ENCODE peak calls at places on chromosomes 5 and 9, in five cellular contexts. C is heart left ventricle, Q is HCT116, T is GM23338, E is hepatocyte. J is an unnamed sample. For H3K36me3 and H3K27me3, the result is how much of the 10 kb centered on the place peaks cover.

GRCh38 chr9:4987996-4988421 is 2.9 kb downstream of the JAK2 start:
- DNase-seq in T (peak), C (no peak), Q (peak), E (peak), J (no peak)

GRCh38 chr9:136293476-136294077 is 10.3 kb downstream of the CCDC187 start:
- DNase-seq in C (no peak), E (no peak), Q (no peak), T (no peak), J (no peak)

GRCh38 chr5:43769576-43770352 is 166.8 kb downstream of the NNT start:
- DNase-seq in Q (no peak), E (peak), C (no peak), T (no peak), J (peak)

GRCh38 chr9:125649315-125649714 is 57.7 kb downstream of the MAPKAP1 start:
- DNase-seq in E (no peak), Q (peak), C (no peak), T (no peak), J (no peak)

GRCh38 chr9:137380606-137381005 is 42.4 kb downstream of the EXD3 start:
- DNase-seq in E (no peak), Q (no peak), T (no peak), C (no peak), J (no peak)

GRCh38 chr9:115992834-115993233 is 160.8 kb upstream of the PAPPA start:
- DNase-seq in Q (no peak), E (no peak), T (peak), C (no peak), J (no peak)

GRCh38 chr5:9516591-9516990 is 29.3 kb downstream of the SEMA5A start:
- DNase-seq in Q (no peak), C (no peak), E (no peak), T (peak), J (no peak)

GRCh38 chr9:69380301-69380700 is 55.3 kb downstream of the ENTREP1 start:
- DNase-seq in E (no peak), T (no peak), Q (no peak), C (no peak), J (no peak)

GRCh38 chr5:136033848-136034247 is 5.1 kb downstream of the TGFBI start:
- DNase-seq in C (no peak), Q (no peak), E (no peak), T (no peak), J (no peak)

GRCh38 chr5:136232316-136232715 is 39.4 kb upstream of the SMIM32 start:
- DNase-seq in T (no peak), Q (no peak), C (no peak), E (no peak), J (no peak)

GRCh38 chr9:132237481-132237880 is 75.6 kb downstream of the NTNG2 start:
- DNase-seq in T (no peak), Q (no peak), E (no peak), C (no peak), J (no peak)

GRCh38 chr9:135021393-135021789 is 66.1 kb upstream of the OLFM1 start:
- DNase-seq in Q (no peak), C (no peak), E (no peak), T (no peak), J (no peak)

GRCh38 chr9:117247271-117247670 is 167.6 kb downstream of the ASTN2 start:
- DNase-seq in C (no peak), E (peak), T (peak), Q (no peak), J (no peak)

GRCh38 chr5:132211787-132212186 is 15.9 kb downstream of the P4HA2 start:
- DNase-seq in Q (no peak), T (peak), C (no peak), E (no peak), J (no peak)

GRCh38 chr5:119583684-119584083 is 45.7 kb upstream of the FAM170A start:
- DNase-seq in Q (no peak), T (no peak), E (no peak), C (no peak), J (no peak)

GRCh38 chr9:128902351-128903078 is 18.3 kb upstream of the PHYHD1 start:
- DNase-seq in C (peak), E (no peak), T (no peak), Q (no peak), J (no peak)

GRCh38 chr9:36245906-36246305 is 12.3 kb downstream of the GNE start:
- DNase-seq in C (no peak), T (no peak), E (no peak), Q (no peak), J (no peak)

GRCh38 chr9:4220361-4220760 is 79.5 kb downstream of the GLIS3 start:
- DNase-seq in Q (no peak), C (no peak), T (no peak), E (no peak), J (no peak)

GRCh38 chr5:59007460-59008063 is 424.7 kb downstream of the RAB3C start:
- DNase-seq in E (no peak), T (peak), C (no peak), Q (peak), J (no peak)

GRCh38 chr5:7330141-7330712 is 65.7 kb upstream of the ADCY2 start:
- DNase-seq in T (no peak), E (no peak), Q (no peak), C (no peak), J (no peak)

GRCh38 chr9:16023466-16023865 is 470.6 kb downstream of the CCDC171 start:
- DNase-seq in Q (no peak), E (no peak), T (no peak), C (no peak), J (no peak)

GRCh38 chr5:142115937-142116614 is 7.5 kb downstream of the NDFIP1 start:
- DNase-seq in Q (no peak), T (no peak), C (no peak), E (no peak), J (no peak)

GRCh38 chr5:141328231-141328630 is 2.1 kb upstream of the PCDHGA1 start:
- DNase-seq in Q (no peak), E (no peak), C (no peak), T (no peak), J (no peak)

GRCh38 chr9:5112109-5112592 is 73.3 kb downstream of the INSL6 start:
- DNase-seq in T (no peak), C (no peak), E (no peak), Q (no peak), J (no peak)

GRCh38 chr5:98540056-98540455 is 233.4 kb upstream of the RGMB start:
- DNase-seq in T (no peak), C (no peak), E (no peak), Q (no peak), J (no peak)

GRCh38 chr5:64939772-64940510 is 171.2 kb downstream of the CWC27 start:
- DNase-seq in Q (no peak), C (no peak), T (peak), E (peak), J (no peak)

GRCh38 chr5:159894149-159894720 is 22.0 kb upstream of the ADRA1B start:
- DNase-seq in E (no peak), Q (no peak), C (no peak), T (no peak), J (peak)

GRCh38 chr5:167081561-167081960 is 1209.9 kb upstream of the WWC1 start:
- DNase-seq in Q (no peak), C (no peak), E (no peak), T (no peak), J (no peak)

GRCh38 chr9:114238919-114239879 is 83.7 kb upstream of the ORM1 start:
- DNase-seq in E (peak), T (peak), Q (no peak), C (no peak), J (peak)

GRCh38 chr5:150182774-150183173 is 7.1 kb upstream of the SLC6A7 start:
- DNase-seq in T (no peak), Q (no peak), C (no peak), E (no peak), J (no peak)

GRCh38 chr5:113197456-113198200 is 221.0 kb downstream of the DCP2 start:
- DNase-seq in T (no peak), E (no peak), C (no peak), Q (no peak), J (no peak)

GRCh38 chr9:72442212-72442607 is 77.2 kb upstream of the ZFAND5 start:
- DNase-seq in Q (peak), C (no peak), E (peak), T (peak), J (peak)

GRCh38 chr5:179724163-179724562 is 8.5 kb upstream of the MAML1 start:
- DNase-seq in C (no peak), Q (no peak), E (no peak), T (no peak), J (no peak)

DNA sequence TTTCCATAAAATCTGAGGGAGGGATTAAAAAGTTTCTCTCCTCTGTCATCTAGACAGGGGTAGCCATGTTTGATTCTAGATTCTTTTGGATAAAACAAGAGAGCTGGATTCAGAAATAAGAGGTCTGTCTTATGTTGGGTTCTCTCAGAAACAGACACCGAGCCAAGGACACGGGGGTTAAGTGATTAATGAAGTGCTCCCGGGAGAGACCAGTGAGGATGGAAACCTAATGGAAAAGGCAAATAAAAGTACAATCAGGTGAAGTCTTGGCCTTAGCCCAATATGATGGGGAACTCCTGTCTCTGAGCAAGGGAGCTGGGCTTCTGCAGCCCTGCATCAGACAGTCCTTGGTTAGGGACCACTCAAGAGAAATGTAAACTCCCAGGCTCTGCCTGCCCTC is 308.8 kb upstream of the PANK3 start:
- DNase-seq in T (no peak), C (no peak), Q (no peak), E (no peak), J (no peak)
- TF ChIP-seq CTCF in T (no peak), C (no peak), Q (no peak), E (no peak), J (no peak)

GRCh38 chr9:2824564-2824963 is 19.3 kb downstream of the PUM3 start:
- DNase-seq in C (no peak), Q (no peak), T (peak), E (no peak), J (no peak)
- H3K36me3 ChIP-seq in C (under half), Q (under half), T (under half), E (under half), J (under half)

GRCh38 chr9:123972618-123973017 is 39.0 kb upstream of the LHX2 start:
- DNase-seq in E (no peak), C (no peak), Q (no peak), T (no peak), J (no peak)
- H3K27me3 ChIP-seq in E (under half), C (under half), Q (under half), T (under half), J (under half)

GRCh38 chr9:71249729-71250317 is 128.4 kb upstream of the TRPM3 start:
- DNase-seq in C (no peak), T (peak), Q (peak), E (peak), J (peak)
- TF ChIP-seq CTCF in C (peak), T (peak), Q (peak), E (peak), J (peak)

GRCh38 chr5:1010641-1011046 is 2.0 kb downstream of the NKD2 start:
- DNase-seq in T (peak), Q (no peak), C (peak), E (no peak), J (no peak)
- H3K36me3 ChIP-seq in T (under half), Q (under half), C (under half), E (under half), J (under half)